ENCODE peak calls at places on chromosome 13, in eight cellular contexts. One of them, this sample, is unnamed.

GRCh38 chr13:72208112-72208645 is 341.2 kb upstream of the DACH1 start:
- DNase-seq in upper lobe of right lung: no peak
- DNase-seq in K562: no peak
- DNase-seq in AG04449: no peak
- DNase-seq in stromal cell of bone marrow: no peak
- DNase-seq in activated T-cell treated with anti-CD3 and anti-CD28 coated beads for 1 hour: no peak
- DNase-seq in brain pericyte: no peak
- DNase-seq in activated naive CD8-positive, alpha-beta T cell treated with anti-CD3 and anti-CD28 coated beads, Interleukin-2, amount 50 U/mL, for 24 hours: no peak
- DNase-seq in this sample: no peak

GRCh38 chr13:106753241-106753640 is 185.3 kb upstream of the ARGLU1 start:
- DNase-seq in activated naive CD8-positive, alpha-beta T cell treated with anti-CD3 and anti-CD28 coated beads, Interleukin-2, amount 50 U/mL, for 24 hours: no peak
- DNase-seq in upper lobe of right lung: no peak
- DNase-seq in activated T-cell treated with anti-CD3 and anti-CD28 coated beads for 1 hour: no peak
- DNase-seq in brain pericyte: no peak
- DNase-seq in stromal cell of bone marrow: no peak
- DNase-seq in K562: no peak
- DNase-seq in AG04449: no peak
- DNase-seq in this sample: peak; percentile 10

GRCh38 chr13:103866041-103866440 is 799.8 kb upstream of the SLC10A2 start:
- DNase-seq in stromal cell of bone marrow: no peak
- DNase-seq in activated T-cell treated with anti-CD3 and anti-CD28 coated beads for 1 hour: no peak
- DNase-seq in brain pericyte: no peak
- DNase-seq in activated naive CD8-positive, alpha-beta T cell treated with anti-CD3 and anti-CD28 coated beads, Interleukin-2, amount 50 U/mL, for 24 hours: no peak
- DNase-seq in K562: no peak
- DNase-seq in upper lobe of right lung: no peak
- DNase-seq in AG04449: no peak
- DNase-seq in this sample: no peak

GRCh38 chr13:111396457-111396856 is 76.0 kb downstream of the TEX29 start:
- DNase-seq in K562: no peak
- DNase-seq in upper lobe of right lung: no peak
- DNase-seq in activated naive CD8-positive, alpha-beta T cell treated with anti-CD3 and anti-CD28 coated beads, Interleukin-2, amount 50 U/mL, for 24 hours: no peak
- DNase-seq in AG04449: no peak
- DNase-seq in activated T-cell treated with anti-CD3 and anti-CD28 coated beads for 1 hour: no peak
- DNase-seq in brain pericyte: no peak
- DNase-seq in stromal cell of bone marrow: no peak
- DNase-seq in this sample: no peak

GRCh38 chr13:72204291-72204690 is 337.3 kb upstream of the DACH1 start:
- DNase-seq in stromal cell of bone marrow: peak; percentile 44
- DNase-seq in K562: no peak
- DNase-seq in upper lobe of right lung: no peak
- DNase-seq in activated naive CD8-positive, alpha-beta T cell treated with anti-CD3 and anti-CD28 coated beads, Interleukin-2, amount 50 U/mL, for 24 hours: no peak
- DNase-seq in brain pericyte: no peak
- DNase-seq in activated T-cell treated with anti-CD3 and anti-CD28 coated beads for 1 hour: no peak
- DNase-seq in AG04449: no peak
- DNase-seq in this sample: no peak

GRCh38 chr13:82076421-82076820 is 1735.5 kb upstream of the SPRY2 start:
- DNase-seq in K562: no peak
- DNase-seq in upper lobe of right lung: no peak
- DNase-seq in activated T-cell treated with anti-CD3 and anti-CD28 coated beads for 1 hour: no peak
- DNase-seq in AG04449: no peak
- DNase-seq in brain pericyte: no peak
- DNase-seq in stromal cell of bone marrow: no peak
- DNase-seq in activated naive CD8-positive, alpha-beta T cell treated with anti-CD3 and anti-CD28 coated beads, Interleukin-2, amount 50 U/mL, for 24 hours: no peak
- DNase-seq in this sample: no peak

GRCh38 chr13:35388979-35389378 is 87.5 kb downstream of the MAB21L1 start:
- DNase-seq in stromal cell of bone marrow: no peak
- DNase-seq in activated naive CD8-positive, alpha-beta T cell treated with anti-CD3 and anti-CD28 coated beads, Interleukin-2, amount 50 U/mL, for 24 hours: no peak
- DNase-seq in activated T-cell treated with anti-CD3 and anti-CD28 coated beads for 1 hour: no peak
- DNase-seq in brain pericyte: peak; percentile 11
- DNase-seq in K562: no peak
- DNase-seq in upper lobe of right lung: no peak
- DNase-seq in AG04449: no peak
- DNase-seq in this sample: no peak

GRCh38 chr13:113635709-113636108 is 22.3 kb downstream of the ATP4B start:
- DNase-seq in activated T-cell treated with anti-CD3 and anti-CD28 coated beads for 1 hour: no peak
- DNase-seq in K562: no peak
- DNase-seq in AG04449: no peak
- DNase-seq in upper lobe of right lung: peak; percentile 44
- DNase-seq in activated naive CD8-positive, alpha-beta T cell treated with anti-CD3 and anti-CD28 coated beads, Interleukin-2, amount 50 U/mL, for 24 hours: no peak
- DNase-seq in stromal cell of bone marrow: no peak
- DNase-seq in brain pericyte: no peak
- DNase-seq in this sample: no peak

GRCh38 chr13:35832551-35832950 is 298.6 kb downstream of the DCLK1 start:
- DNase-seq in stromal cell of bone marrow: no peak
- DNase-seq in brain pericyte: no peak
- DNase-seq in AG04449: no peak
- DNase-seq in activated T-cell treated with anti-CD3 and anti-CD28 coated beads for 1 hour: no peak
- DNase-seq in activated naive CD8-positive, alpha-beta T cell treated with anti-CD3 and anti-CD28 coated beads, Interleukin-2, amount 50 U/mL, for 24 hours: no peak
- DNase-seq in K562: no peak
- DNase-seq in upper lobe of right lung: no peak
- DNase-seq in this sample: no peak

GRCh38 chr13:89899302-89900103 is 1448.0 kb upstream of the MIR17HG start:
- DNase-seq in AG04449: no peak
- DNase-seq in brain pericyte: no peak
- DNase-seq in activated naive CD8-positive, alpha-beta T cell treated with anti-CD3 and anti-CD28 coated beads, Interleukin-2, amount 50 U/mL, for 24 hours: no peak
- DNase-seq in upper lobe of right lung: no peak
- DNase-seq in stromal cell of bone marrow: no peak
- DNase-seq in K562: no peak
- DNase-seq in activated T-cell treated with anti-CD3 and anti-CD28 coated beads for 1 hour: no peak
- DNase-seq in this sample: no peak

This sample was measured in HEK293T.